ENCODE peak calls at places on chromosomes 6 and 20, in five cellular contexts. One of them, this sample, is unnamed.

GRCh38 chr6:121865811-121866210 is 430.4 kb downstream of the GJA1 start:
- DNase-seq in lower lobe of right lung: no peak
- DNase-seq in fibroblast of pulmonary artery: no peak
- DNase-seq in cardiac fibroblast: no peak
- DNase-seq in GM06990: no peak
- DNase-seq in this sample: no peak

GRCh38 chr6:154487367-154488275 is 22.9 kb downstream of the CNKSR3 start:
- DNase-seq in fibroblast of pulmonary artery: no peak
- DNase-seq in GM06990: no peak
- DNase-seq in cardiac fibroblast: no peak
- DNase-seq in lower lobe of right lung: no peak
- DNase-seq in this sample: no peak

GRCh38 chr20:38073307-38074010 is 39.9 kb downstream of the RPRD1B start:
- DNase-seq in fibroblast of pulmonary artery: peak; percentile 97
- DNase-seq in cardiac fibroblast: peak; percentile 98
- DNase-seq in GM06990: no peak
- DNase-seq in lower lobe of right lung: no peak
- DNase-seq in this sample: peak; percentile 98

GRCh38 chr20:35395728-35396127 is 16.0 kb downstream of the UQCC1 start:
- DNase-seq in GM06990: no peak
- DNase-seq in cardiac fibroblast: peak; percentile 84
- DNase-seq in lower lobe of right lung: no peak
- DNase-seq in fibroblast of pulmonary artery: peak; percentile 85
- DNase-seq in this sample: peak; percentile 61

GRCh38 chr6:92122746-92123145 is 1296.6 kb downstream of the EPHA7 start:
- DNase-seq in lower lobe of right lung: no peak
- DNase-seq in cardiac fibroblast: no peak
- DNase-seq in fibroblast of pulmonary artery: no peak
- DNase-seq in GM06990: no peak
- DNase-seq in this sample: no peak

GRCh38 chr20:56217820-56218219 is 30.7 kb upstream of the MC3R start:
- DNase-seq in lower lobe of right lung: no peak
- DNase-seq in GM06990: no peak
- DNase-seq in fibroblast of pulmonary artery: no peak
- DNase-seq in cardiac fibroblast: no peak
- DNase-seq in this sample: no peak

GRCh38 chr6:53280207-53280606 is 68.5 kb downstream of the ELOVL5 start:
- DNase-seq in fibroblast of pulmonary artery: no peak
- DNase-seq in cardiac fibroblast: no peak
- DNase-seq in GM06990: peak; percentile 31
- DNase-seq in lower lobe of right lung: no peak
- DNase-seq in this sample: no peak

GRCh38 chr20:14721926-14722325 is 384.5 kb upstream of the FLRT3 start:
- DNase-seq in GM06990: no peak
- DNase-seq in fibroblast of pulmonary artery: peak; percentile 8
- DNase-seq in lower lobe of right lung: no peak
- DNase-seq in cardiac fibroblast: no peak
- DNase-seq in this sample: no peak

GRCh38 chr6:3039384-3039783 is 28.9 kb upstream of the RIPK1 start:
- DNase-seq in GM06990: no peak
- DNase-seq in fibroblast of pulmonary artery: no peak
- DNase-seq in cardiac fibroblast: no peak
- DNase-seq in lower lobe of right lung: no peak
- DNase-seq in this sample: no peak

GRCh38 chr6:71468841-71469750 is 180.5 kb downstream of the OGFRL1 start:
- DNase-seq in lower lobe of right lung: no peak
- DNase-seq in fibroblast of pulmonary artery: peak; percentile 89
- DNase-seq in cardiac fibroblast: peak; percentile 86
- DNase-seq in GM06990: no peak
- DNase-seq in this sample: peak; percentile 93

GRCh38 chr6:63502165-63502564 is 70.1 kb upstream of the LOC128125822 start:
- DNase-seq in cardiac fibroblast: no peak
- DNase-seq in fibroblast of pulmonary artery: no peak
- DNase-seq in lower lobe of right lung: no peak
- DNase-seq in GM06990: no peak
- DNase-seq in this sample: no peak

GRCh38 chr6:63507096-63507495 is 65.2 kb upstream of the LOC128125822 start:
- DNase-seq in cardiac fibroblast: no peak
- DNase-seq in lower lobe of right lung: no peak
- DNase-seq in GM06990: no peak
- DNase-seq in fibroblast of pulmonary artery: no peak
- DNase-seq in this sample: no peak

GRCh38 chr6:63509652-63510352 is 62.5 kb upstream of the LOC128125822 start:
- DNase-seq in GM06990: no peak
- DNase-seq in fibroblast of pulmonary artery: peak; percentile 66
- DNase-seq in cardiac fibroblast: peak; percentile 5
- DNase-seq in lower lobe of right lung: no peak
- DNase-seq in this sample: no peak

GRCh38 chr6:63503199-63503598 is 69.1 kb upstream of the LOC128125822 start:
- DNase-seq in lower lobe of right lung: no peak
- DNase-seq in GM06990: no peak
- DNase-seq in fibroblast of pulmonary artery: no peak
- DNase-seq in cardiac fibroblast: no peak
- DNase-seq in this sample: no peak

DNA sequence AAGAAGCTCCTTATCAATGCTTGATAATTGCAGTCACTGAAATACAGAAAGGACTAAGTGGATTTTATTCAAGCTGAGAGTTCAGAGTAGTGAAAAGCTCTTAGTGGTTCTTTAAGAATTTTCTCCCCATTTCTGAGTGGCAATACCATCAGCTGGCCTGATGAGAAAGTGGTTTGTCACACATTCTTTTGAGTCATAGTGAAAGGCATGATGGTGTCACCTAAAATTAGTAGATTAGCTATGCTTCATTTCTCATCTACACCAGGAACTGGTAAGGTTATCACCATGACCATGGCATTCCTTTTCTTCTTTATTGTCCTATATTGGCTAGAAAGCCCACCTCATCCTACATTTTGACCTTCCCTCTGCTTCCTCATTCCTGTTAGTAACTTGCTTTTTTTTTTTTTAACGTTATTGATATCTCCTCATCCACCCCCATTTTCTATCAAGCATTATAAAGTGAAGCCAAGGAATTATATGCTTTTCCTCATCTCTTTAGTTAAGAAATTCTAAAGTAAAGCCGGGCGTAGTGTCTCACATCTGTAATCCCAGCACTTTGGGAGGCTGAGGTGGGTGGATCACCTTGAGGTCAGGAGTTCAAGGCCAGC is 67.4 kb upstream of the LOC128125822 start:
- DNase-seq in fibroblast of pulmonary artery: no peak
- DNase-seq in GM06990: peak; percentile 74
- DNase-seq in cardiac fibroblast: no peak
- DNase-seq in lower lobe of right lung: no peak
- DNase-seq in this sample: no peak
- H3K4me3 ChIP-seq in fibroblast of pulmonary artery: no peak overlapping the region
- H3K4me3 ChIP-seq in GM06990: no peak overlapping the region
- H3K4me3 ChIP-seq in cardiac fibroblast: no peak overlapping the region
- H3K4me3 ChIP-seq in lower lobe of right lung: no peak overlapping the region
- H3K4me3 ChIP-seq in this sample: no peak overlapping the region

GRCh38 chr20:22575737-22576136 is 8.6 kb downstream of the FOXA2 start:
- DNase-seq in cardiac fibroblast: no peak
- DNase-seq in lower lobe of right lung: no peak
- DNase-seq in fibroblast of pulmonary artery: no peak
- DNase-seq in GM06990: no peak
- DNase-seq in this sample: no peak

GRCh38 chr20:22577515-22578220 is 6.7 kb downstream of the FOXA2 start:
- DNase-seq in cardiac fibroblast: no peak
- DNase-seq in lower lobe of right lung: peak; percentile 84
- DNase-seq in fibroblast of pulmonary artery: no peak
- DNase-seq in GM06990: no peak
- DNase-seq in this sample: no peak

GRCh38 chr20:22576273-22576672 is 8.1 kb downstream of the FOXA2 start:
- DNase-seq in cardiac fibroblast: no peak
- DNase-seq in GM06990: no peak
- DNase-seq in lower lobe of right lung: no peak
- DNase-seq in fibroblast of pulmonary artery: no peak
- DNase-seq in this sample: no peak

GRCh38 chr20:22578221-22579118 is 5.9 kb downstream of the FOXA2 start:
- DNase-seq in GM06990: no peak
- DNase-seq in fibroblast of pulmonary artery: no peak
- DNase-seq in lower lobe of right lung: peak; percentile 70
- DNase-seq in cardiac fibroblast: no peak
- DNase-seq in this sample: no peak

GRCh38 chr20:22576733-22577514 is 7.4 kb downstream of the FOXA2 start:
- DNase-seq in fibroblast of pulmonary artery: no peak
- DNase-seq in lower lobe of right lung: no peak
- DNase-seq in GM06990: no peak
- DNase-seq in cardiac fibroblast: no peak
- DNase-seq in this sample: no peak
- TF ChIP-seq CTCF in fibroblast of pulmonary artery: no peak
- TF ChIP-seq CTCF in lower lobe of right lung: no peak
- TF ChIP-seq CTCF in GM06990: no peak
- TF ChIP-seq CTCF in cardiac fibroblast: no peak
- TF ChIP-seq CTCF in this sample: no peak

GRCh38 chr6:127120787-127121636 is 2.5 kb downstream of the RSPO3 start:
- DNase-seq in cardiac fibroblast: peak; percentile 87
- DNase-seq in fibroblast of pulmonary artery: peak; percentile 88
- DNase-seq in GM06990: peak; percentile 35
- DNase-seq in lower lobe of right lung: peak; percentile 79
- DNase-seq in this sample: peak; percentile 73
- H3K4me3 ChIP-seq in cardiac fibroblast: no peak overlapping the region
- H3K4me3 ChIP-seq in fibroblast of pulmonary artery: no peak overlapping the region
- H3K4me3 ChIP-seq in GM06990: no peak overlapping the region
- H3K4me3 ChIP-seq in lower lobe of right lung: peak overlapping the region; percentile 59
- H3K4me3 ChIP-seq in this sample: peak overlapping the region; percentile 51

DNA sequence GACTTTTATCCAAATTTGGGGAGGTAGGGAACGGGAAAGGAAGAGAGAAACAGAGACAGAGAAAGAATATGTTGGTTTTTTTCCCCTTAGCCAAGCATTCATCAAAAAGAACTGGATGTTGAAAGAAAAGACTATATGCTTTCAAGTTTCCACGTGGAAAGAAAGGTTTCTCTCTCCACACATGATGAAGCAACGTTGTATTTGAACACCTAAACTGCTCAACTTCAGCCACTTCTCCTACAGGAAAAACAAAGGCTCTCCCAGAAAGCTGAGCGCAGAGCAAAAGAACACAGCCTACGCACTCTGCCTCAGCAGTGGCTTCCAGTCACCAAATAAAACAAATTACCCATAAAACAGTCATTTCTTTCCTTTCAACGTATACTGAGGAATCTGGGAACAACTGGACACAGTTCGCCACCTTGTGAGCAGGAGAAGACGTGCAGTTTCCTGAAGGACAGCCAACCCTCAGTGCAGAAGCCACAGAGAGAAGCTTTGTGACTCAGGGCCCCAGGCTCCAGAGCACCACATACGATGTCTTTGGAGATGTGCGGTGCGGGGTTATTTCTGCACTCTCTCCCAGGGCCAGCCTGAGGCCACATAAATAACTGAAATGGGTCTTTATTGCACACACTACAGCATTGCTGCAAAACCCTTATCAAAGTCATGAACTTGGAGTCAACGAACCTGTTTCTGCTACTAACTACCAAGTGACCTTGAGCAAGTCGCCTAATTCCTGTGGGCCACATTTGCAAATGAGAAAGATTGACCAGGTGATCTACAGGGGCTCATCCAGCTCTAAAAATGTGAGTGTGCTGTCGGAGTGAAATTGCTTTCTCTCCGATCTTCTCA is 10.1 kb downstream of the IL17F start:
- DNase-seq in cardiac fibroblast: peak; percentile 52
- DNase-seq in GM06990: no peak
- DNase-seq in fibroblast of pulmonary artery: peak; percentile 48
- DNase-seq in lower lobe of right lung: no peak
- DNase-seq in this sample: peak; percentile 12
- TF ChIP-seq CTCF in cardiac fibroblast: peak; percentile 37
- TF ChIP-seq CTCF in GM06990: peak; percentile 72
- TF ChIP-seq CTCF in fibroblast of pulmonary artery: peak; percentile 46
- TF ChIP-seq CTCF in lower lobe of right lung: peak; percentile 27
- TF ChIP-seq CTCF in this sample: peak; percentile 49

DNA sequence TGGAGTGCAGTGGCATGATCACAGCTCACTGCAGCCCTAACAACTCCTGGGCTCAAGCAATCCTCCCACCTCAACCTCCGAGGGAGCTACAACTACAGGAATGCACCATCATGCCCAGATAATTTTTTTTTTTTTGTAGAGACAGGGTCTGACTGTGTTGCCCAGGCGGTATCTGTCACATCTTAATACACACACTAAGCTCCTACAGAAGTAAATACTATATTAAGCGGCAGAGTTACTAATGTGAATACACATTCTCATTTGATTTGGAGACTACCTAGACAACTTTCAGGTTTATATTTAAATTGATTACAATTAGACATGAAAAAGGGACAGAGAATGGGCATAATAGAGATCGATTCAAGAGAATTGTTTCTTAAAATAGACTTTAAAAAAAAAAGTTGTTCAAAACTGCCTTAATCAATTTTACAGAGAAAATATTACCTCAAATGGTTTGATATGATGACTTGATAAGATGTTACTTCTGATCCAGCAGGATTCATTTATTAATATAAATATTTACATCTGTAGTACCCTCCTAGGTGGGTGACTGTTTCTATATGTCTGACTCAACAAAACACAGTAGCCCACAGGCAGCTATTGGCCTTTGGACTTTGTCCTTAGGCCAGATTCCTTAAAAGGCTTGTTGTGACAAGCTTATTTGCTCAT is 7.1 kb upstream of the LOC128125822 start:
- DNase-seq in cardiac fibroblast: no peak
- DNase-seq in lower lobe of right lung: no peak
- DNase-seq in GM06990: no peak
- DNase-seq in fibroblast of pulmonary artery: no peak
- DNase-seq in this sample: no peak
- H3K4me3 ChIP-seq in cardiac fibroblast: no peak overlapping the region
- H3K4me3 ChIP-seq in lower lobe of right lung: no peak overlapping the region
- H3K4me3 ChIP-seq in GM06990: no peak overlapping the region
- H3K4me3 ChIP-seq in fibroblast of pulmonary artery: no peak overlapping the region
- H3K4me3 ChIP-seq in this sample: no peak overlapping the region

This sample was measured in astrocyte of the cerebellum.